ENCODE peak calls at places on chromosomes 7 and 10, in five cellular contexts. B, G, U, I and P are unnamed samples.

GRCh38 chr7:18530224-18531179 is 35.0 kb downstream of the HDAC9 start:
- DNase-seq in B (no peak), G (no peak), U (no peak), I (no peak), P (no peak)

GRCh38 chr10:63633677-63634487 is 112.7 kb downstream of the REEP3 start:
- DNase-seq in B (no peak), G (no peak), U (peak), I (no peak), P (no peak)

GRCh38 chr10:127813290-127813689 is 76.3 kb downstream of the FOXI2 start:
- DNase-seq in B (no peak), G (no peak), U (no peak), I (no peak), P (no peak)

GRCh38 chr7:27078616-27079233 is 17.1 kb downstream of the HOXA1 start:
- DNase-seq in B (no peak), G (no peak), U (peak), I (no peak), P (no peak)

GRCh38 chr10:65660006-65660405 is 1265.8 kb upstream of the LRRTM3 start:
- DNase-seq in B (no peak), G (no peak), U (no peak), I (no peak), P (no peak)

GRCh38 chr7:149369497-149369896 is 91.4 kb downstream of the ZNF777 start:
- DNase-seq in B (no peak), G (no peak), U (no peak), I (no peak), P (no peak)

GRCh38 chr7:87600130-87601124 is at the start of gene ABCB1:
- DNase-seq in B (peak), G (peak), U (peak), I (peak), P (peak)

GRCh38 chr7:138975343-138976104 is 5.7 kb downstream of the KIAA1549 start:
- DNase-seq in B (no peak), G (no peak), U (no peak), I (no peak), P (no peak)

DNA sequence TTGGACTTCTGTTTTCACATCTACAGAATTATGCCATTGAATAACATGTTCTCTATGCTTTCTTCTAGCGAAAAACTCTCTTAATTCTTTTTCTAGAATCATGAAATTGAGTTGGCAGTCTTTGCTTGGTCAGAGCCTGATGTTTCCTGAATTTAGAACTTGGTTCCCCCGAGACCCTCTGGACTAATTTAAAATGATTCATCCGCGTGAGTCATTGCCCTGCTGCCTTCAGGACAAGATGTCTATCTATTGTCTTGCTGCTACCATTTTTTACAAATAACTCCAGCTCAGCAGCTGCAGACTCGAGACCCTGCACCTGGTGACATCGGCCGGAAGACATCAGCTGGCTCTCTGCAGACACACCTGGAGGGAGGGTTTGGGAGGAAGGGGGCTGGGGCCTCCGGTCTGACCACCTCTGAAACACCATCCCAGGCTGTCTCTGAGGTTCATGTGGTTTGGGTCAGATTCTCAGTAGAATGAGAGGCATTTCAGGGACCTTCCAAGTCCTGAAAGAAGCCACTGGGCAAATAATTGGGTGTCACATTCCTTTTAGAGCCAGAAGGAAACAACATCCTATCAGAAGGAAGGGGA is 20.9 kb upstream of the KLF6 start:
- DNase-seq in B (peak), G (peak), U (peak), I (peak), P (peak)
- H3K4me3 ChIP-seq in B (no peak), G (peak), U (no peak), I (no peak), P (no peak)

DNA sequence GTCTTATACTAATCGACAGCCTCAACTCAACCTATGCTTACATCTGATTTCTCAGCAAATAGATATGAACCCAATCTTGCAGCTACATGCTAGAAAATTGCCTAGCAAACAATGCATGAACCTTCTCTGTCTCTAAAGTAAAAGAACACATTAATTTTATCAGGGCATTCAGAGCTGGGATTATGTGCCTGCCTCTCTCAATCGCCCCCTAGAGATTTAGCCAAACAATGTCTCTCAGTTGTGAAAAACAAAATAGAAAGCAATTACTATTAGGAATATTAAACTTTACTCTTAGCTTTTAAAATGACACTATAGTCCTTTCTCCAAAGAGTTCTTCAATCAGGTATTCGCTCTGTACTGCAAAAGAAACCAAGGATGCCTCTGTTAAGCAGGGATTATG is 737.1 kb downstream of the PARD3 start:
- DNase-seq in B (no peak), G (no peak), U (no peak), I (no peak), P (no peak)
- TF ChIP-seq CTCF in B (no peak), G (no peak), U (peak), I (no peak), P (no peak)

GRCh38 chr10:5658871-5659618 is 7.3 kb downstream of the ASB13 start:
- DNase-seq in B (no peak), G (no peak), U (no peak), I (no peak), P (no peak)
- H3K4me3 ChIP-seq in B (no peak), G (no peak), U (no peak), I (no peak), P (no peak)

DNA sequence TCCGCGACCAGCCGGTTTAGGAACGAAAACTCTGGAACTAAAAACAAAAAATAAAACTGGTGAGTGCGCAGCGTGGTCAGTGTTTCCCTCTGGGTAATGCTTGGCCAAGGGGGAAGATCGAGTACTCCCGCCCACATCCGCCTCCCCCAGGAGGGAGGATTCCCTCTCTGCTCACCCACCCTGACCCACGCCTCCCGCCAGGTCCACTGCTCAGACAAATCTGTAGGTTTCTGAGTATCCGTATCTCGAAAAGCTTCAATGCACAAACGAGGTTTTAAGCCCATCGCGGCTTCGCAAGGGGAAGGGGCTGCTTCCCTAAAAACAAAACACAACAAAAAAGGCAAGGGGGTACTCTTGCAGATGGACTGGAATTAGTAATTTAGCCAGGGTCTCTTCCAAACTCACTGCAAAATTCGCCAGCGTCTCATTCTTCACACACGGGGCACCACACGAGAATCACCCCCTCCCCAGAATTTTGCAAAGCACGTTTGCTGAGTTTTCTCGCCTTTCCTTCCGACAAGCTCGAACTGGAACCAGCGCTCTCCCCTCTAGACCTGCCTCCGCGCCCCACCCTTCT is 75.2 kb downstream of the INSIG1 start:
- DNase-seq in B (no peak), G (no peak), U (no peak), I (no peak), P (no peak)
- TF ChIP-seq CTCF in B (no peak), G (no peak), U (no peak), I (no peak), P (no peak)

GRCh38 chr7:88759956-88760515 is 536 bp downstream of the ZNF804B start:
- DNase-seq in B (no peak), G (no peak), U (no peak), I (no peak), P (no peak)
- H3K4me3 ChIP-seq in B (peak), G (no peak), U (no peak), I (no peak), P (peak)

GRCh38 chr10:102608487-102608886 is 35.8 kb upstream of the TRIM8 start:
- DNase-seq in B (peak), G (no peak), U (no peak), I (no peak), P (no peak)
- TF ChIP-seq CTCF in B (no peak), G (no peak), U (no peak), I (no peak), P (no peak)

GRCh38 chr7:50308301-50309129 is 4.0 kb downstream of the IKZF1 start:
- DNase-seq in B (no peak), G (no peak), U (no peak), I (no peak), P (no peak)

GRCh38 chr7:50305697-50306300 is 1.3 kb downstream of the IKZF1 start:
- DNase-seq in B (no peak), G (no peak), U (no peak), I (no peak), P (no peak)

GRCh38 chr7:50304911-50305621 is 550 bp downstream of the IKZF1 start:
- DNase-seq in B (no peak), G (no peak), U (no peak), I (no peak), P (no peak)

GRCh38 chr7:50307368-50308012 is 3.0 kb downstream of the IKZF1 start:
- DNase-seq in B (no peak), G (no peak), U (no peak), I (no peak), P (no peak)

DNA sequence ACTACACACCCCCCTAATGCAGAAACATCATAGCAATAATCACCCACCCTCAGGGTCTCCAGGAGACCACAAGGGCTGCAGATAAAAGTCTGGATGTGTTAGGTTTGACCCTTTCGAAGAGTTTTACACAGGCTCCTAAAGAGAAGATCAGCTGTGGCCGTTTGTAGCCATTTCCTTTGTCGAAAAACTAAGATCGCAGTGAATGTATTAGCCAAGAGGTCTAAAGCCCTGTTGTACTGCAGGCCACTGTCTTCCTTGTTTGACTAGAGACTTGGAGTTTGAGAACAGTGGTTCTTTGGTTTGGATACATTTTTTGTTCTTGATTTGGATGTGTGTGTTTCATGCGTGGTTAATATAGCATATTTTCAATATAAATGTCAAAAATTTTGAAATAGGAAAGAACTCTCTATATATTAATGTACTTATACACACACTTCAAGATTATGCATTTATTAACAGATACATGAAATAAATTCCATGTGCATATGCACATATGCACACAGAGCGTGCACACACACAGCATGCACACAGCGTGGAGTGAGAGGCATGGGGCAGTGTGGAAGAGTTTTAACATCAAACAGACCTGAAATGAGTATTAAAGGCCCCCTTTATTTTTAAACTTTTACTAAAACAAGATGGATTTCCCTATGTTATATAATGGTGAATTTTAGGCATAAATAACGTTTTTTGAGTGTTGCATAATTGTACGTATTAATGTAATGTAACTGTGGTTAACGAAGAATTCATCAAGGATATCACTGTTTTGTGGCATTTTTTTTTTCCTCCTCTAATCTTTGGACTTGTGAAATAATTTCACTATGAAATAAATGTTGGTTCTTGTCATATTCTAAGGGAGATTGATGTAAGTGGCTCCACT is 2.2 kb downstream of the IKZF1 start:
- DNase-seq in B (no peak), G (no peak), U (no peak), I (no peak), P (no peak)
- H3K4me3 ChIP-seq in B (no peak), G (peak), U (no peak), I (no peak), P (no peak)

GRCh38 chr7:31017748-31018120 is 34.4 kb upstream of the ADCYAP1R1 start:
- DNase-seq in B (no peak), G (no peak), U (no peak), I (no peak), P (no peak)
- TF ChIP-seq CTCF in B (no peak), G (no peak), U (no peak), I (no peak), P (no peak)

DNA sequence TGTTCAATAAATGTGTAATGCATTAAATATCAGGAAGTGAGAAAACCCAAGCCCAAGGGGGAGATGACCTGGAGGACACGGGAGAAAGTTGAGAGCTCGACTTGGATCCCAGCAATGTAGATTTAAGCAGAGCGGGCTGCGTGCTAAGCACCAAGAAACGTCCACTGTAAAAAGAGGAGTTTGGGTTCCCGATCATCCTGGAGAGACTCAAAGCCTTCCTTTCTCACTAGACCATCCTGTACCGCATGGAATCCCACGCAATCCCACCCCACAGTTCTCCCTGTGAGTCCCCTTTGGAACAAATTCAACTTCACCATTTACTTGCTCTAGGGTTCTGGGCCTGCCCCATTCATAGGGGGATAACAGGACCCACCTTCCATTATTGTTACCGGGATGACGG is 2.4 kb downstream of the TRPV6 start:
- DNase-seq in B (no peak), G (no peak), U (no peak), I (no peak), P (no peak)
- H3K4me3 ChIP-seq in B (no peak), G (no peak), U (no peak), I (no peak), P (no peak)